ENCODE peak calls at places on chromosomes 2 and 18, in six cellular contexts. One of them, this sample, is unnamed.

GRCh38 chr2:107735206-107735605 is 91.5 kb upstream of the RGPD4 start:
- DNase-seq in fibroblast of villous mesenchyme: no peak
- DNase-seq in HT-29: no peak
- DNase-seq in stimulated activated naive CD8-positive, alpha-beta T cell treated with anti-CD3 and anti-CD28 coated beads, Interleukin-15, amount 100 ng/mL, for 72 hours: no peak
- DNase-seq in activated CD8-positive, alpha-beta T cell treated with anti-CD3 and anti-CD28 coated beads for 36 hours: no peak
- DNase-seq in activated T-cell treated with anti-CD3 and anti-CD28 coated beads for 24 hours: no peak
- DNase-seq in this sample: no peak

GRCh38 chr2:40199758-40200157 is 252.1 kb downstream of the SLC8A1 start:
- DNase-seq in HT-29: no peak
- DNase-seq in activated CD8-positive, alpha-beta T cell treated with anti-CD3 and anti-CD28 coated beads for 36 hours: no peak
- DNase-seq in activated T-cell treated with anti-CD3 and anti-CD28 coated beads for 24 hours: no peak
- DNase-seq in fibroblast of villous mesenchyme: peak
- DNase-seq in stimulated activated naive CD8-positive, alpha-beta T cell treated with anti-CD3 and anti-CD28 coated beads, Interleukin-15, amount 100 ng/mL, for 72 hours: no peak
- DNase-seq in this sample: no peak

GRCh38 chr2:21395366-21395765 is 271.6 kb downstream of the TDRD15 start:
- DNase-seq in HT-29: peak
- DNase-seq in stimulated activated naive CD8-positive, alpha-beta T cell treated with anti-CD3 and anti-CD28 coated beads, Interleukin-15, amount 100 ng/mL, for 72 hours: no peak
- DNase-seq in activated CD8-positive, alpha-beta T cell treated with anti-CD3 and anti-CD28 coated beads for 36 hours: no peak
- DNase-seq in activated T-cell treated with anti-CD3 and anti-CD28 coated beads for 24 hours: no peak
- DNase-seq in fibroblast of villous mesenchyme: no peak
- DNase-seq in this sample: no peak

GRCh38 chr2:204503869-204504268 is 41.4 kb upstream of the PARD3B start:
- DNase-seq in activated T-cell treated with anti-CD3 and anti-CD28 coated beads for 24 hours: no peak
- DNase-seq in activated CD8-positive, alpha-beta T cell treated with anti-CD3 and anti-CD28 coated beads for 36 hours: no peak
- DNase-seq in fibroblast of villous mesenchyme: peak
- DNase-seq in HT-29: no peak
- DNase-seq in stimulated activated naive CD8-positive, alpha-beta T cell treated with anti-CD3 and anti-CD28 coated beads, Interleukin-15, amount 100 ng/mL, for 72 hours: no peak
- DNase-seq in this sample: no peak

GRCh38 chr2:33634261-33634910 is 35.3 kb upstream of the FAM98A start:
- DNase-seq in stimulated activated naive CD8-positive, alpha-beta T cell treated with anti-CD3 and anti-CD28 coated beads, Interleukin-15, amount 100 ng/mL, for 72 hours: no peak
- DNase-seq in HT-29: no peak
- DNase-seq in fibroblast of villous mesenchyme: no peak
- DNase-seq in activated CD8-positive, alpha-beta T cell treated with anti-CD3 and anti-CD28 coated beads for 36 hours: no peak
- DNase-seq in activated T-cell treated with anti-CD3 and anti-CD28 coated beads for 24 hours: no peak
- DNase-seq in this sample: no peak

GRCh38 chr2:170512271-170512670 is 202.9 kb upstream of the SP5 start:
- DNase-seq in activated CD8-positive, alpha-beta T cell treated with anti-CD3 and anti-CD28 coated beads for 36 hours: no peak
- DNase-seq in activated T-cell treated with anti-CD3 and anti-CD28 coated beads for 24 hours: no peak
- DNase-seq in fibroblast of villous mesenchyme: no peak
- DNase-seq in HT-29: peak
- DNase-seq in stimulated activated naive CD8-positive, alpha-beta T cell treated with anti-CD3 and anti-CD28 coated beads, Interleukin-15, amount 100 ng/mL, for 72 hours: no peak
- DNase-seq in this sample: no peak

GRCh38 chr2:159712929-159713575 is 746 bp downstream of the MARCHF7 start:
- DNase-seq in activated CD8-positive, alpha-beta T cell treated with anti-CD3 and anti-CD28 coated beads for 36 hours: peak
- DNase-seq in HT-29: peak
- DNase-seq in activated T-cell treated with anti-CD3 and anti-CD28 coated beads for 24 hours: no peak
- DNase-seq in stimulated activated naive CD8-positive, alpha-beta T cell treated with anti-CD3 and anti-CD28 coated beads, Interleukin-15, amount 100 ng/mL, for 72 hours: no peak
- DNase-seq in fibroblast of villous mesenchyme: peak
- DNase-seq in this sample: no peak

GRCh38 chr2:40760071-40760666 is 308.3 kb upstream of the SLC8A1 start:
- DNase-seq in HT-29: peak
- DNase-seq in stimulated activated naive CD8-positive, alpha-beta T cell treated with anti-CD3 and anti-CD28 coated beads, Interleukin-15, amount 100 ng/mL, for 72 hours: no peak
- DNase-seq in fibroblast of villous mesenchyme: peak
- DNase-seq in activated T-cell treated with anti-CD3 and anti-CD28 coated beads for 24 hours: no peak
- DNase-seq in activated CD8-positive, alpha-beta T cell treated with anti-CD3 and anti-CD28 coated beads for 36 hours: peak
- DNase-seq in this sample: no peak

GRCh38 chr2:230512955-230513748 is 97.2 kb downstream of the SP100 start:
- DNase-seq in stimulated activated naive CD8-positive, alpha-beta T cell treated with anti-CD3 and anti-CD28 coated beads, Interleukin-15, amount 100 ng/mL, for 72 hours: no peak
- DNase-seq in activated CD8-positive, alpha-beta T cell treated with anti-CD3 and anti-CD28 coated beads for 36 hours: no peak
- DNase-seq in activated T-cell treated with anti-CD3 and anti-CD28 coated beads for 24 hours: no peak
- DNase-seq in fibroblast of villous mesenchyme: no peak
- DNase-seq in HT-29: peak
- DNase-seq in this sample: no peak

GRCh38 chr2:137838255-137839092 is 125.8 kb upstream of the HNMT start:
- DNase-seq in HT-29: peak
- DNase-seq in stimulated activated naive CD8-positive, alpha-beta T cell treated with anti-CD3 and anti-CD28 coated beads, Interleukin-15, amount 100 ng/mL, for 72 hours: no peak
- DNase-seq in fibroblast of villous mesenchyme: peak
- DNase-seq in activated CD8-positive, alpha-beta T cell treated with anti-CD3 and anti-CD28 coated beads for 36 hours: no peak
- DNase-seq in activated T-cell treated with anti-CD3 and anti-CD28 coated beads for 24 hours: no peak
- DNase-seq in this sample: no peak

GRCh38 chr2:84493494-84493893 is 22.8 kb upstream of the DNAH6 start:
- DNase-seq in activated T-cell treated with anti-CD3 and anti-CD28 coated beads for 24 hours: no peak
- DNase-seq in activated CD8-positive, alpha-beta T cell treated with anti-CD3 and anti-CD28 coated beads for 36 hours: no peak
- DNase-seq in fibroblast of villous mesenchyme: peak
- DNase-seq in HT-29: no peak
- DNase-seq in stimulated activated naive CD8-positive, alpha-beta T cell treated with anti-CD3 and anti-CD28 coated beads, Interleukin-15, amount 100 ng/mL, for 72 hours: no peak
- DNase-seq in this sample: no peak

GRCh38 chr2:188974184-188974583 is at the start of gene COL3A1:
- DNase-seq in HT-29: no peak
- DNase-seq in activated T-cell treated with anti-CD3 and anti-CD28 coated beads for 24 hours: no peak
- DNase-seq in fibroblast of villous mesenchyme: peak
- DNase-seq in activated CD8-positive, alpha-beta T cell treated with anti-CD3 and anti-CD28 coated beads for 36 hours: no peak
- DNase-seq in stimulated activated naive CD8-positive, alpha-beta T cell treated with anti-CD3 and anti-CD28 coated beads, Interleukin-15, amount 100 ng/mL, for 72 hours: no peak
- DNase-seq in this sample: no peak

GRCh38 chr2:190636362-190636761 is 12.5 kb upstream of the NAB1 start:
- DNase-seq in activated CD8-positive, alpha-beta T cell treated with anti-CD3 and anti-CD28 coated beads for 36 hours: no peak
- DNase-seq in HT-29: no peak
- DNase-seq in fibroblast of villous mesenchyme: peak
- DNase-seq in stimulated activated naive CD8-positive, alpha-beta T cell treated with anti-CD3 and anti-CD28 coated beads, Interleukin-15, amount 100 ng/mL, for 72 hours: no peak
- DNase-seq in activated T-cell treated with anti-CD3 and anti-CD28 coated beads for 24 hours: no peak
- DNase-seq in this sample: no peak

GRCh38 chr18:2906522-2907458 is 60.0 kb downstream of the EMILIN2 start:
- DNase-seq in fibroblast of villous mesenchyme: peak
- DNase-seq in HT-29: peak
- DNase-seq in stimulated activated naive CD8-positive, alpha-beta T cell treated with anti-CD3 and anti-CD28 coated beads, Interleukin-15, amount 100 ng/mL, for 72 hours: peak
- DNase-seq in activated T-cell treated with anti-CD3 and anti-CD28 coated beads for 24 hours: peak
- DNase-seq in activated CD8-positive, alpha-beta T cell treated with anti-CD3 and anti-CD28 coated beads for 36 hours: peak
- DNase-seq in this sample: peak

GRCh38 chr2:71564361-71564760 is 111.0 kb downstream of the DYSF start:
- DNase-seq in activated T-cell treated with anti-CD3 and anti-CD28 coated beads for 24 hours: no peak
- DNase-seq in activated CD8-positive, alpha-beta T cell treated with anti-CD3 and anti-CD28 coated beads for 36 hours: no peak
- DNase-seq in fibroblast of villous mesenchyme: no peak
- DNase-seq in HT-29: no peak
- DNase-seq in stimulated activated naive CD8-positive, alpha-beta T cell treated with anti-CD3 and anti-CD28 coated beads, Interleukin-15, amount 100 ng/mL, for 72 hours: no peak
- DNase-seq in this sample: no peak

GRCh38 chr2:118848381-118849225 is 1.2 kb upstream of the EN1 start:
- DNase-seq in HT-29: no peak
- DNase-seq in activated T-cell treated with anti-CD3 and anti-CD28 coated beads for 24 hours: no peak
- DNase-seq in fibroblast of villous mesenchyme: no peak
- DNase-seq in stimulated activated naive CD8-positive, alpha-beta T cell treated with anti-CD3 and anti-CD28 coated beads, Interleukin-15, amount 100 ng/mL, for 72 hours: no peak
- DNase-seq in activated CD8-positive, alpha-beta T cell treated with anti-CD3 and anti-CD28 coated beads for 36 hours: no peak
- DNase-seq in this sample: no peak

GRCh38 chr2:26479971-26480750 is 2.2 kb upstream of the OTOF start:
- DNase-seq in activated CD8-positive, alpha-beta T cell treated with anti-CD3 and anti-CD28 coated beads for 36 hours: no peak
- DNase-seq in activated T-cell treated with anti-CD3 and anti-CD28 coated beads for 24 hours: no peak
- DNase-seq in stimulated activated naive CD8-positive, alpha-beta T cell treated with anti-CD3 and anti-CD28 coated beads, Interleukin-15, amount 100 ng/mL, for 72 hours: no peak
- DNase-seq in HT-29: no peak
- DNase-seq in fibroblast of villous mesenchyme: no peak
- DNase-seq in this sample: no peak